ENCODE peak calls at places on chromosomes 13 and 19, in nine cellular contexts. Z, O, D, A, F, H, T, Q and N are unnamed samples.

GRCh38 chr13:71867101-71867814 is at the start of gene DACH1:
- DNase-seq in Z (no peak), O (peak), D (peak), A (no peak), F (no peak), H (peak), T (no peak), Q (no peak), N (no peak)

GRCh38 chr13:75789451-75790197 is 153.5 kb downstream of the LMO7 start:
- DNase-seq in Z (no peak), O (no peak), D (no peak), A (no peak), F (no peak), H (peak), T (no peak), Q (no peak), N (no peak)

GRCh38 chr13:41250993-41251392 is 12.4 kb downstream of the MTRF1 start:
- DNase-seq in Z (no peak), O (no peak), D (no peak), A (no peak), F (no peak), H (no peak), T (no peak), Q (no peak), N (no peak)

GRCh38 chr13:51912511-51913225 is 50.9 kb downstream of the CCDC70 start:
- DNase-seq in Z (no peak), O (no peak), D (no peak), A (no peak), F (no peak), H (no peak), T (no peak), Q (no peak), N (no peak)

GRCh38 chr19:29946645-29947044 is 4.6 kb downstream of the URI1 start:
- DNase-seq in Z (no peak), O (no peak), D (no peak), A (no peak), F (no peak), H (no peak), T (no peak), Q (no peak), N (no peak)

GRCh38 chr19:45222724-45223123 is 22.5 kb downstream of the EXOC3L2 start:
- DNase-seq in Z (no peak), O (no peak), D (no peak), A (no peak), F (no peak), H (no peak), T (no peak), Q (no peak), N (no peak)

GRCh38 chr13:50537029-50537428 is 306.5 kb downstream of the DLEU7 start:
- DNase-seq in Z (no peak), O (peak), D (no peak), A (no peak), F (no peak), H (no peak), T (no peak), Q (no peak), N (no peak)

GRCh38 chr19:29884466-29884865 is 57.6 kb upstream of the URI1 start:
- DNase-seq in Z (no peak), O (no peak), D (no peak), A (no peak), F (no peak), H (no peak), T (no peak), Q (no peak), N (no peak)

GRCh38 chr19:3154957-3155736 is 19.3 kb downstream of the GNA15 start:
- DNase-seq in Z (peak), O (peak), D (peak), A (peak), F (peak), H (peak), T (peak), Q (peak), N (peak)

GRCh38 chr13:49246850-49247721 is 639 bp upstream of the CDADC1 start:
- DNase-seq in Z (no peak), O (no peak), D (no peak), A (no peak), F (no peak), H (no peak), T (no peak), Q (no peak), N (no peak)

GRCh38 chr13:98174321-98174720 is 2.7 kb downstream of the RNF113B start:
- DNase-seq in Z (no peak), O (no peak), D (no peak), A (no peak), F (no peak), H (no peak), T (no peak), Q (no peak), N (no peak)

GRCh38 chr13:99037756-99038155 is 59.9 kb upstream of the DOCK9 start:
- DNase-seq in Z (no peak), O (no peak), D (no peak), A (no peak), F (no peak), H (no peak), T (no peak), Q (no peak), N (no peak)